ENCODE peak calls at places on chromosomes 5 and 9, in five cellular contexts. I, U, X, V and O are unnamed samples.

GRCh38 chr5:170892201-170892600 is 30.4 kb downstream of the RANBP17 start:
- DNase-seq in U (no peak), I (no peak), X (no peak), V (no peak), O (no peak)

GRCh38 chr9:13787234-13787833 is 507.8 kb upstream of the MPDZ start:
- DNase-seq in I (no peak), X (no peak), U (no peak), V (no peak), O (no peak)

GRCh38 chr5:52800394-52801213 is 12.9 kb downstream of the ITGA1 start:
- DNase-seq in X (peak; percentile 69), V (no peak), U (peak; percentile 63), I (peak; percentile 53), O (peak; percentile 73)

GRCh38 chr9:1005043-1005667 is 28.7 kb downstream of the DMRT3 start:
- DNase-seq in I (peak; percentile 29), V (peak; percentile 53), U (peak; percentile 25), X (peak; percentile 47), O (peak; percentile 25)

GRCh38 chr5:31113101-31113500 is 80.4 kb upstream of the CDH6 start:
- DNase-seq in V (no peak), I (no peak), X (no peak), U (no peak), O (no peak)

GRCh38 chr9:95018099-95018927 is 291.8 kb downstream of the AOPEP start:
- DNase-seq in X (peak; percentile 20), I (no peak), U (peak; percentile 48), V (no peak), O (peak; percentile 87)

GRCh38 chr9:112332977-112333638 is at the start of gene PTBP3:
- DNase-seq in U (peak; percentile 83), V (no peak), X (peak; percentile 69), I (peak; percentile 72), O (peak; percentile 85)

GRCh38 chr5:112921031-112921832 is 795 bp downstream of the REEP5 start:
- DNase-seq in I (peak; percentile 66), U (peak; percentile 77), X (peak; percentile 51), V (no peak), O (peak; percentile 69)

GRCh38 chr5:43244823-43245565 is 53.0 kb downstream of the NIM1K start:
- DNase-seq in I (no peak), U (no peak), X (no peak), V (peak; percentile 57), O (no peak)

GRCh38 chr5:29548262-29548661 is 1645.2 kb upstream of the CDH6 start:
- DNase-seq in V (no peak), U (no peak), I (no peak), X (no peak), O (no peak)

GRCh38 chr9:129481824-129482511 is 138.9 kb downstream of the C9orf50 start:
- DNase-seq in U (peak; percentile 41), I (no peak), V (no peak), X (no peak), O (peak; percentile 75)

GRCh38 chr5:132050136-132050535 is 10.3 kb upstream of the IL3 start:
- DNase-seq in U (no peak), V (no peak), I (no peak), X (no peak), O (no peak)
- TF ChIP-seq ESRRA in U (no peak), V (no peak), I (no peak), X (no peak), O (no peak)

GRCh38 chr9:135106551-135107270 is 19.2 kb downstream of the OLFM1 start:
- DNase-seq in V (no peak), X (no peak), I (no peak), U (no peak), O (no peak)

GRCh38 chr9:135107592-135108235 is 20.2 kb downstream of the OLFM1 start:
- DNase-seq in U (no peak), V (no peak), X (no peak), I (no peak), O (no peak)

GRCh38 chr9:135104761-135105160 is 17.3 kb downstream of the OLFM1 start:
- DNase-seq in V (no peak), I (no peak), X (no peak), U (no peak), O (no peak)

GRCh38 chr9:135105211-135105745 is 17.8 kb downstream of the OLFM1 start:
- DNase-seq in X (no peak), V (no peak), I (no peak), U (no peak), O (no peak)

DNA sequence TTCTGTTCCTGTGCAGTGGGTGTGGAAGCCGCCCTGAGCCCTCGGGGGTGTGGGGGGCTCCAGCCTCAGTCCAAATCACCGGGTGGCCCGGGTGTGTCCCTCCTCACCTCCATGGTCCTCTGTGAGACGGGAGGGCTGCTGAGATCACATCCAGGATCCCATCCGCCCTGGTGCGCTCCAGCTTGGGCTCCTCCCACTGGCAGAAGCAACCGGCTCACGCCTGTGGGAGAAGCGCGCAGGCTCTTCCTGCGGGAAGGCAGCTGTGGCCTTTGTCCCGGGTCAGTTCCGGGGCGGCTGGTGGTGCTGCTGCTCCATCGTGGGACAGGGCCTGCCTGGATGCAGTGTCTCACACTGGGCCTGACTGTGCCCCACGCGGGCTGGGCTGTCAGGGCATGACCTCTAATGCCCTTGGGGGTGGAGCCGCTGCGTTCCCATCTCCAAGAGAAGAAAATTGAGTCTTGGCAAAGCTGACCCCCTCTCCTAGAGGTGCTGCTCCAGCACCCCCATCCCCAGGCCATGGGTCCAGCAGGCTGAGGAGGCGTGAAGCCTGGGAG is 18.5 kb downstream of the OLFM1 start:
- DNase-seq in V (no peak), U (no peak), I (no peak), X (no peak), O (no peak)
- TF ChIP-seq ESRRA in V (no peak), U (no peak), I (no peak), X (no peak), O (no peak)

GRCh38 chr9:120832766-120833165 is 10.0 kb downstream of the PSMD5 start:
- DNase-seq in U (no peak), I (no peak), X (no peak), V (no peak), O (no peak)
- TF ChIP-seq ESRRA in U (no peak), I (no peak), X (no peak), V (no peak), O (no peak)

GRCh38 chr5:25554077-25554476 is 909.3 kb upstream of the CDH10 start:
- DNase-seq in U (no peak), I (no peak), X (no peak), V (no peak), O (no peak)
- TF ChIP-seq ESRRA in U (no peak), I (no peak), X (no peak), V (no peak), O (no peak)

GRCh38 chr9:78590068-78590467 is 293.1 kb downstream of the PSAT1 start:
- DNase-seq in V (no peak), I (no peak), X (no peak), U (no peak), O (no peak)
- TF ChIP-seq ESRRA in V (no peak), I (no peak), X (no peak), U (no peak), O (no peak)

GRCh38 chr9:74953235-74953741 is 576 bp upstream of the C9orf40 start:
- DNase-seq in V (no peak), I (no peak), X (no peak), U (no peak), O (no peak)
- TF ChIP-seq ESRRA in V (no peak), I (no peak), X (no peak), U (no peak), O (no peak)

GRCh38 chr9:5587024-5587423 is 41.9 kb upstream of the RIC1 start:
- DNase-seq in V (no peak), U (no peak), X (no peak), I (no peak), O (no peak)
- TF ChIP-seq ESRRA in V (no peak), U (no peak), X (no peak), I (no peak), O (no peak)

GRCh38 chr9:131278421-131279111 is 2.3 kb upstream of the FAM78A start:
- DNase-seq in X (no peak), V (no peak), I (no peak), U (peak; percentile 84), O (no peak)
- TF ChIP-seq ESRRA in X (no peak), V (no peak), I (no peak), U (no peak), O (no peak)